ENCODE peak calls at places on chromosomes 2 and 18, in five cellular contexts. M is HCT116, P is spleen, Y is IMR-90, J is A549. V is an unnamed sample.

GRCh38 chr2:74503506-74504475 is 3.7 kb downstream of the PCGF1 start:
- DNase-seq in P (peak; percentile 74), J (no peak), Y (no peak), M (no peak), V (no peak)

GRCh38 chr18:7626175-7626921 is 59.2 kb downstream of the PTPRM start:
- DNase-seq in Y (no peak), M (no peak), J (no peak), P (no peak), V (no peak)

GRCh38 chr2:101748000-101748399 is 50.5 kb downstream of the MAP4K4 start:
- DNase-seq in Y (no peak), P (no peak), J (no peak), M (no peak), V (no peak)

GRCh38 chr2:64454316-64455030 is 511 bp downstream of the LGALSL start:
- DNase-seq in P (peak; percentile 90), J (peak; percentile 55), Y (peak; percentile 36), M (no peak), V (peak; percentile 43)

GRCh38 chr18:32552421-32553030 is 81.8 kb upstream of the GAREM1 start:
- DNase-seq in J (peak; percentile 70), P (no peak), M (peak; percentile 74), Y (peak; percentile 69), V (peak; percentile 34)

GRCh38 chr2:99278793-99279291 is 22.2 kb downstream of the LYG1 start:
- DNase-seq in P (no peak), Y (peak; percentile 92), J (peak; percentile 10), M (no peak), V (no peak)

GRCh38 chr2:222572264-222572721 is 83.6 kb downstream of the FARSB start:
- DNase-seq in J (no peak), Y (no peak), P (no peak), M (no peak), V (no peak)

GRCh38 chr18:46028536-46028891 is 43.5 kb downstream of the PSTPIP2 start:
- DNase-seq in J (no peak), M (no peak), P (no peak), Y (no peak), V (no peak)

GRCh38 chr2:169330555-169330889 is 31.8 kb downstream of the LRP2 start:
- DNase-seq in P (no peak), M (no peak), Y (no peak), J (no peak), V (no peak)

GRCh38 chr18:77071711-77072292 is 60.8 kb downstream of the MBP start:
- DNase-seq in M (no peak), Y (peak; percentile 100), P (no peak), J (peak; percentile 93), V (no peak)

GRCh38 chr2:223101340-223102039 is 49.5 kb downstream of the KCNE4 start:
- DNase-seq in P (no peak), M (peak; percentile 73), Y (peak; percentile 55), J (peak; percentile 63), V (no peak)

GRCh38 chr2:189412330-189412953 is 28.8 kb upstream of the WDR75 start:
- DNase-seq in Y (peak; percentile 74), J (peak; percentile 53), M (peak; percentile 24), P (no peak), V (no peak)

GRCh38 chr2:117126656-117127055 is 687.8 kb upstream of the DDX18 start:
- DNase-seq in P (no peak), M (no peak), Y (no peak), J (no peak), V (no peak)

GRCh38 chr18:4101009-4101408 is 354.1 kb downstream of the DLGAP1 start:
- DNase-seq in J (no peak), Y (no peak), P (no peak), M (no peak), V (no peak)

GRCh38 chr2:224190871-224191270 is 151.8 kb upstream of the SERPINE2 start:
- DNase-seq in J (no peak), P (no peak), Y (peak; percentile 8), M (no peak), V (no peak)

GRCh38 chr2:145228506-145228905 is 708.6 kb upstream of the ZEB2 start:
- DNase-seq in M (no peak), P (no peak), J (no peak), Y (peak; percentile 41), V (no peak)

GRCh38 chr2:149388120-149388816 is 57.9 kb downstream of the LYPD6 start:
- DNase-seq in J (no peak), P (no peak), M (no peak), Y (no peak), V (no peak)

GRCh38 chr2:26754539-26754938 is 9.5 kb upstream of the SLC35F6 start:
- DNase-seq in J (no peak), P (no peak), Y (no peak), M (no peak), V (no peak)

GRCh38 chr2:12304494-12305228 is 412.1 kb upstream of the TRIB2 start:
- DNase-seq in J (no peak), M (no peak), P (no peak), Y (peak; percentile 34), V (no peak)

GRCh38 chr2:126655500-126656310 is at the start of gene GYPC:
- DNase-seq in Y (peak; percentile 82), J (no peak), P (peak; percentile 93), M (no peak), V (peak; percentile 65)

GRCh38 chr2:79191816-79192215 is 32.3 kb upstream of the REG3A start:
- DNase-seq in P (no peak), J (no peak), M (no peak), Y (no peak), V (no peak)

GRCh38 chr2:99389371-99389770 is 52.2 kb downstream of the EIF5B start:
- DNase-seq in Y (peak; percentile 87), P (no peak), J (no peak), M (no peak), V (no peak)

GRCh38 chr2:7860693-7861092 is 821.2 kb upstream of the ID2 start:
- DNase-seq in J (no peak), P (no peak), M (no peak), Y (peak; percentile 41), V (no peak)

GRCh38 chr2:102336502-102336945 is 19.1 kb upstream of the IL18R1 start:
- DNase-seq in P (no peak), M (no peak), Y (peak; percentile 32), J (peak; percentile 16), V (no peak)

GRCh38 chr2:103144837-103145236 is 383.0 kb downstream of the TMEM182 start:
- DNase-seq in P (no peak), M (no peak), Y (no peak), J (no peak), V (no peak)

GRCh38 chr2:241882090-241882625 is 12.6 kb downstream of the RTP5 start:
- DNase-seq in P (peak; percentile 93), Y (no peak), J (no peak), M (no peak), V (no peak)

GRCh38 chr2:241885701-241886643 is 16.4 kb downstream of the RTP5 start:
- DNase-seq in Y (no peak), J (no peak), P (peak; percentile 67), M (no peak), V (no peak)

GRCh38 chr2:241886840-241887447 is 17.4 kb downstream of the RTP5 start:
- DNase-seq in M (no peak), J (no peak), P (peak; percentile 71), Y (no peak), V (no peak)

GRCh38 chr2:241887806-241888522 is 18.4 kb downstream of the RTP5 start:
- DNase-seq in J (peak; percentile 51), P (no peak), Y (no peak), M (no peak), V (no peak)

DNA sequence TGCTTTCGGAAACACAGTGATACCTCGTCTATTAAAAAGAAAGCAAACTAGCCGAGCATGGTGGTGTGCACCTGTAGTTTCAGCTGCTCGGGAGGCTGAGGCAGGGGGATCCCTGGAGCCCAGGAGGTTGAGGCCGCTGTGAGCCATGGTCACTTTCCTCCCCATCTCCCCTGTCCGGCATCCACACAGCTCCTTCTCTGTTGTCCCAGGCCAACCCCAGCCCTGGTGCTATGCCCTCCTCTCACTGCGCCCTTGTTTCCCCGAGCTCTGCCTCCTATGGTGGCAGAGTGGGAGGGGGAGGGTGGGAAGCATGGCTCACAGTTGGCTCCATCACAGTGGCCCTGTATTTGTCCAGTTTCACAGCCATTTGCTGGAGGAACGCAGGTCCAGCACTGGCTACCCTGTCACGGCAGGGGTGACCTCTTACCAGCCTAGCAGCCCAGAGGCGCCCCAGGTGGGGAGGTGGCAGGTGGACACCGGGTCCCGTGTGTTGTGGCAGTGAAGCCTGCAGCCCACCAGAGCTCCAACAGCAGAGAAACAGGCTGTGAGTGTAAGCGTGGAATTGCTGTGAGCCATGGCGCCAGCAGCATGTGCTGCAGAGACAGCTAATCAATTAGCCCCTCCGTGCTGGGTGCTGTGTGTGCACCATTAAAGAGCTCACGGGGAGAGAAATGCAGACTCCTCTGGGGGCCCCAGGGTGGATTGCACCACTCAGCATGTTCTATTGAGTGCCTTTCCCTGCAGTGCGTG is 15.6 kb downstream of the RTP5 start:
- DNase-seq in J (no peak), M (no peak), Y (no peak), P (peak; percentile 67), V (no peak)
- TF ChIP-seq POLR2A in J (no peak), M (no peak), Y (no peak), P (no peak), V (no peak)

GRCh38 chr2:72827495-72827894 is 1.7 kb upstream of the EXOC6B start:
- DNase-seq in M (no peak), J (no peak), P (no peak), Y (no peak), V (no peak)

GRCh38 chr2:72825271-72826155 is at the start of gene EXOC6B:
- DNase-seq in Y (peak; percentile 85), J (peak; percentile 93), P (peak; percentile 95), M (peak; percentile 83), V (peak; percentile 96)

GRCh38 chr2:72827999-72828646 is 2.3 kb upstream of the EXOC6B start:
- DNase-seq in J (peak; percentile 12), Y (peak; percentile 90), P (no peak), M (no peak), V (no peak)

GRCh38 chr2:72824224-72824842 is 1.5 kb downstream of the EXOC6B start:
- DNase-seq in P (no peak), M (peak; percentile 47), J (no peak), Y (peak; percentile 68), V (peak; percentile 59)

DNA sequence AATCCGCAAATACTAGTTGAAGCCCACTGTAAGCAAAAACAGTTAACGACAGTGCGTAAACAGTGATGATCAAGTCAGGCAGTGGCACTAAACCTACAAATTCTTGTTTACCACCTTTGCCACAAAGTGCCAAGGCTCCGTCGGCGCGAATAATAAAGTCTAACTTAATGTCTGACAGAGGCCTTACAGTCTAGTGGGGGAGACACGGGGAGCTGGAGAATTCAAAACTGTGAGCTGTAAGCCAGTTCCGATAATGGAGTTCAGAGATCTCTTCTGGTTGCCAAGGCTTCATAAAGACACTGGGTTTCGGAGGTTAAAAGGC is 284 bp upstream of the EXOC6B start:
- DNase-seq in Y (no peak), J (no peak), P (no peak), M (no peak), V (no peak)
- H3K4me3 ChIP-seq in Y (no peak overlapping the region), J (peak overlapping the region; percentile 66), P (peak overlapping the region; percentile 83), M (peak overlapping the region; percentile 84), V (peak overlapping the region; percentile 75)

GRCh38 chr2:233076749-233077148 is 16.6 kb downstream of the INPP5D start:
- DNase-seq in M (no peak), J (no peak), Y (no peak), P (no peak), V (no peak)
- H3K4me1 ChIP-seq in M (no peaks in the 10 kb centered on the region), J (no peaks in the 10 kb centered on the region), Y (no peaks in the 10 kb centered on the region), P (peaks cover 100% of the 10 kb centered on the region), V (peaks cover 22% of the 10 kb centered on the region)

GRCh38 chr18:12377556-12378553 is 828 bp upstream of the AFG3L2 start:
- DNase-seq in M (no peak), J (no peak), P (no peak), Y (no peak), V (peak; percentile 42)
- TF ChIP-seq POLR2A in M (no peak), J (peak; percentile 80), P (no peak), Y (peak; percentile 83), V (no peak)

GRCh38 chr18:55998071-55998522 is 410.1 kb upstream of the TCF4 start:
- DNase-seq in Y (peak; percentile 56), M (no peak), P (no peak), J (no peak), V (no peak)
- H3K4me3 ChIP-seq in Y (no peak overlapping the region), M (no peak overlapping the region), P (no peak overlapping the region), J (no peak overlapping the region), V (no peak overlapping the region)

V was measured in Peyer's patch.